ENCODE peak calls at places on chromosome 22, in five cellular contexts. E is DND-41; C is CD4-positive, alpha-beta memory T cell; K is mucosa of descending colon; Y is upper lobe of right lung. R is an unnamed sample.

GRCh38 chr22:20919718-20920117 is 2.5 kb downstream of the CRKL start:
- DNase-seq in E (no peak), C (no peak), K (no peak), Y (no peak), R (no peak)

GRCh38 chr22:27480487-27480886 is 321.1 kb downstream of the MN1 start:
- DNase-seq in E (no peak), C (no peak), K (no peak), Y (no peak), R (no peak)

GRCh38 chr22:22110548-22111266 is 128.1 kb upstream of the TOP3B start:
- DNase-seq in E (peak), C (peak), K (no peak), Y (no peak), R (peak)

GRCh38 chr22:32080904-32081303 is 37.8 kb downstream of the SLC5A1 start:
- DNase-seq in E (peak), C (peak), K (no peak), Y (no peak), R (peak)

GRCh38 chr22:47082505-47082904 is 320.1 kb downstream of the TBC1D22A start:
- DNase-seq in E (no peak), C (no peak), K (no peak), Y (no peak), R (no peak)

GRCh38 chr22:27783436-27784098 is 18.0 kb downstream of the MN1 start:
- DNase-seq in E (no peak), C (no peak), K (no peak), Y (no peak), R (no peak)

GRCh38 chr22:47001288-47001687 is 238.8 kb downstream of the TBC1D22A start:
- DNase-seq in E (no peak), C (no peak), K (no peak), Y (no peak), R (no peak)

GRCh38 chr22:44023404-44024287 is 456 bp upstream of the PARVB start:
- DNase-seq in E (no peak), C (no peak), K (peak), Y (peak), R (no peak)

GRCh38 chr22:43897751-43898261 is 6.0 kb upstream of the PNPLA5 start:
- DNase-seq in E (no peak), C (no peak), K (no peak), Y (no peak), R (no peak)

GRCh38 chr22:20021196-20022181 is 579 bp downstream of the TANGO2 start:
- DNase-seq in E (peak), C (no peak), K (peak), Y (peak), R (no peak)

GRCh38 chr22:28978158-28978557 is 83.5 kb downstream of the C22orf31 start:
- DNase-seq in E (no peak), C (no peak), K (no peak), Y (no peak), R (no peak)
- H3K4me3 ChIP-seq in E (no peak), C (no peak), K (no peak), Y (peak), R (no peak)

DNA sequence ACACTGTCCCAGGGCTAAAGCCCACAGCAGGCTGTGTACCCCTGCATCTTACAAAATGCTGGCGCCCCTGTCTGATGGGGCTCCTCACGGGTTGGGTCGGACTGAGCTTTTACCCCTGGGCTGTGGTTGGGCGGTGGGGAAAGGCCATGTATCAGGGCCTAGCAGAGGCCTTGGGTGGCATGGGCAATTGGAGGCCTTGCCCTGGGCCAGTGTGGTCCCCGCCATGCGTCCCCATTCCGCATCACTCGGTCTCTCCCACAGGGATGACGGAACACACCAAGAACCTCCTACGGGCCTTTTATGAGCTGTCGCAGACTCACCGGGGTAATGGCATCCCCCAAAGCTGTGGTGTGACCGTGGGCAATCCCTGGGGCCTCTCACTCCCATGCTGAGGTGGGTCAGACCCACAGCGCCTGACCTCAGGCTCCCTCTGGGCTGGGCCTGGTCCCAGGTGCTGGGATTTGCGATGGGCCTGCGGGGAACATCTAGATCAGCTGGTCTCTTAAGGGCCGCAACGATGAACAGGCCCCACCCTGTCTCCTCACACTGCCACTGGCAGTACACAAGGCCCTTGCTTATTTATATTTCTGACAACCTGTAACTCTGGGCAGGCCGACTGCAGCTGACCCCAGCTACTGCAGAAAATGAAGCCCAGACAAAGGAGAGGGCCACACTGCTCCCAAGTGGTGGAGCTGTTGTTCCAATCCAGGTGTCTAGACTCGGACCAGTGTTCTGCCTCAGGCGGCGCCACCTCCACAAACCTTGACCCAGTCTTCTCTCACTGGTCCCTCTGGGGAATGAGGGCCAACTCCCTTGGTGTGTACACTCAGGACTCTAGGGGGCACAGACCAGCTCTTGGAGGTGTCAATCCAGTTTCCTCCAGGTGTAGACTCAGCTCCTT is 12.3 kb downstream of the SLC16A8 start:
- DNase-seq in E (no peak), C (no peak), K (peak), Y (no peak), R (no peak)
- H3K4me3 ChIP-seq in E (no peak), C (no peak), K (no peak), Y (no peak), R (no peak)

GRCh38 chr22:35203583-35203982 is 53.7 kb upstream of the HMGXB4 start:
- DNase-seq in E (no peak), C (no peak), K (no peak), Y (no peak), R (no peak)

GRCh38 chr22:35208003-35208402 is 49.3 kb upstream of the HMGXB4 start:
- DNase-seq in E (no peak), C (no peak), K (no peak), Y (no peak), R (no peak)

GRCh38 chr22:35206889-35207288 is 50.4 kb upstream of the HMGXB4 start:
- DNase-seq in E (no peak), C (no peak), K (no peak), Y (no peak), R (no peak)

GRCh38 chr22:35205141-35205775 is 52.0 kb upstream of the HMGXB4 start:
- DNase-seq in E (no peak), C (no peak), K (no peak), Y (no peak), R (no peak)

DNA sequence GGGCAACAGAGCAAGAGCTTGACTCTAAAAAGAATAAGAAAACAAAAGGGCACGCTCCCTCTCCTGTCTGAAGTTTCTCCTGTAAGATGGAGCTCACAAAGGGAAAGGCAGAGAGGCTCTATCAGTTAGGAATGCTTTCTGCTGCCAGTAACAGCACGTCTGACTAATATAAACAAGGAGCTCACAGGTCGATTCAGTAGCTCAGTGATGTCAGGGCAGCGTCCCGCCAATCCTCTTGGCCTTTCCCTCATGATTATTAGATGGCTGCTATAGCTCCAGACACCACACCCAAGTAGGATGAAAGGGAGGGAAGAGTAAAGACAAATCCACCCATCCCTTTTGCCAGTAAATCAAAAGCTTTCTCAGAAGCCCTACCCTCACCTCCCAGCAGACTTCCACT is 51.3 kb upstream of the HMGXB4 start:
- DNase-seq in E (no peak), C (no peak), K (no peak), Y (no peak), R (no peak)
- H3K4me3 ChIP-seq in E (no peak), C (no peak), K (no peak), Y (no peak), R (no peak)

DNA sequence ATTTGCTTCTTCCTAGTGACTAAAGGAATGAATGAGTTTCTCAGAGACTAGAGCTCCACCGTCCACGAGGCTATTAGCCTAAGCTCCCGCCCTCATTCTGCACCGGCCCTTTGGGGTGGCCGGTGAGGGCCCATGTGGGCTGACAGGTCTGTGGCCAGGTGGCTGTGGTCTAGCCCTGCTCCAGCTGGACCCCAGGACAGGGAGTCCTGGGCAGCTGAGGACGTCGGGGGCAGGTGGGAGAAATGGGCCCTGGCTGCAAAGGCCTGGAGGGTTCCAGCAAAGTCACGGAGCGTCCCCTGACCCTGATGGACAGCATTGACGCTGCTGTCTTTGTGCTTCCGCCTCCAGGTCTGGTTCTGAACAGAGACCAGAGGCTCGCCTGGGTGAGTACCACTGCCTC is 12.2 kb downstream of the SERHL2 start:
- DNase-seq in E (no peak), C (no peak), K (no peak), Y (no peak), R (no peak)
- H3K4me3 ChIP-seq in E (no peak), C (no peak), K (no peak), Y (no peak), R (no peak)

GRCh38 chr22:29720824-29721323 is 1.1 kb downstream of the CABP7 start:
- DNase-seq in E (no peak), C (no peak), K (no peak), Y (no peak), R (no peak)
- H3K4me3 ChIP-seq in E (no peak), C (no peak), K (no peak), Y (no peak), R (no peak)

GRCh38 chr22:49623176-49623575 is 204.5 kb downstream of the BRD1 start:
- DNase-seq in E (no peak), C (no peak), K (no peak), Y (no peak), R (no peak)
- H3K4me3 ChIP-seq in E (no peak), C (no peak), K (no peak), Y (no peak), R (no peak)